ENCODE peak calls at places on chromosomes 6 and 20, in four cellular contexts. J, X, F and G are unnamed samples. For H3K27me3, the result is how much of the 10 kb centered on the place peaks cover.

GRCh38 chr6:156029296-156029985 is 573.8 kb upstream of the NOX3 start:
- DNase-seq in J (no peak), X (no peak), F (no peak), G (no peak)

GRCh38 chr6:33616913-33617312 is 4.2 kb upstream of the ITPR3 start:
- DNase-seq in F (no peak), J (no peak), X (no peak), G (no peak)

GRCh38 chr6:35044145-35044745 is 96.9 kb downstream of the TCP11 start:
- DNase-seq in X (peak), J (no peak), F (peak), G (no peak)

GRCh38 chr6:54074591-54075195 is 36.5 kb upstream of the MLIP start:
- DNase-seq in X (peak), F (peak), J (no peak), G (no peak)

GRCh38 chr6:33160728-33161323 is 31.4 kb downstream of the COL11A2 start:
- DNase-seq in J (no peak), X (no peak), F (peak), G (no peak)

GRCh38 chr6:108752733-108753392 is 95.4 kb upstream of the ARMC2 start:
- DNase-seq in J (no peak), X (no peak), F (no peak), G (no peak)

GRCh38 chr6:55886185-55886836 is 10.9 kb upstream of the BMP5 start:
- DNase-seq in J (no peak), F (peak), X (no peak), G (no peak)

GRCh38 chr20:61391185-61391584 is 139.1 kb downstream of the CDH4 start:
- DNase-seq in F (no peak), J (no peak), X (no peak), G (no peak)

GRCh38 chr6:75893058-75893775 is 144.2 kb downstream of the MYO6 start:
- DNase-seq in X (no peak), J (no peak), F (peak), G (peak)

GRCh38 chr6:152458648-152459047 is 178.5 kb downstream of the SYNE1 start:
- DNase-seq in X (no peak), J (no peak), F (no peak), G (no peak)

GRCh38 chr6:51349866-51350265 is 531.2 kb downstream of the TFAP2B start:
- DNase-seq in F (no peak), J (no peak), X (no peak), G (no peak)

GRCh38 chr6:149079911-149080501 is 237.5 kb upstream of the TAB2 start:
- DNase-seq in X (peak), J (peak), F (no peak), G (no peak)

GRCh38 chr6:41426438-41426851 is 91.0 kb downstream of the NCR2 start:
- DNase-seq in J (no peak), F (peak), X (no peak), G (no peak)

GRCh38 chr6:110731196-110731595 is 84.1 kb downstream of the CDK19 start:
- DNase-seq in F (no peak), J (no peak), X (no peak), G (no peak)

GRCh38 chr6:141265748-141266647 is 866.7 kb upstream of the GJE1 start:
- DNase-seq in F (peak), X (no peak), J (no peak), G (no peak)
- TF ChIP-seq CTCF in F (no peak), X (no peak), J (no peak), G (no peak)

GRCh38 chr6:28808383-28808782 is 115.4 kb downstream of the TRIM27 start:
- DNase-seq in F (no peak), J (no peak), X (no peak), G (no peak)
- H3K4me3 ChIP-seq in F (peak), J (no peak), X (no peak), G (no peak)

GRCh38 chr6:100487638-100488037 is 22.9 kb upstream of the SIM1 start:
- DNase-seq in X (no peak), J (no peak), F (no peak), G (no peak)

GRCh38 chr6:100490065-100490464 is 25.3 kb upstream of the SIM1 start:
- DNase-seq in X (no peak), F (no peak), J (no peak), G (no peak)

GRCh38 chr6:100491947-100492670 is 27.4 kb upstream of the SIM1 start:
- DNase-seq in X (no peak), J (no peak), F (no peak), G (no peak)

GRCh38 chr6:100488231-100488630 is 23.5 kb upstream of the SIM1 start:
- DNase-seq in F (no peak), X (no peak), J (no peak), G (no peak)

DNA sequence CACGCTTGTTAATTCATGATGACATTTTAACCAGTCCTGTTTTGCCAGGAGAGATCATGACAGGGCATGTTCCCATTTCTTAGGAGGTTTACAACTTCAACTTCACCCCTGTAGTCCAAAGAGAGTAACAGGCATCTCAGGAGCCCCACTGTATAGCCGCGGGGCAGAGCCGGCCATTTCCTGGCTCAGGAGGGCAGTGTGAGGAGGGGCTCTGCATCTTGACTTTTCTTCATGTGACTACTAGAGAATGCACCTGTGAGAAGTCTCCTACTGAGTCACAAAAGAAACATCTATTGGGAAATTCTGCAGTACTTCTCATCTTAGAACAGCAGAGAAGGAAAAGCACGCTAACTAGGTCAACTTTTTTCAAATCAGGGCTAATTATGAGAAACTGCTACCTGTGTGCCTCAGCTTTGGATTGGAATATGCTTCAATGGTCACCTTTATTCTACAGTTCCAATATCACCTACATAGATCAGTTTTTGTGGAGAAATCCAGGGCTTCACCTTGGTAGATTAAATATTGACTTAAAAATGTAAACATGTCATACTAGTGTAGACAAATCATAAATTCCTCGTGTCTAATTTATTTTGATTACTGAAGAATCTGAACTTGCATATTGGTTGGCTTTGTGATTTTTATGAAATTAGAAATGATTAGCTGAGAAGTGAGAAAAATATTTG is 28.6 kb upstream of the SIM1 start:
- DNase-seq in F (peak), J (no peak), X (no peak), G (peak)
- H3K27me3 ChIP-seq in F (under half), J (under half), X (under half), G (under half)

GRCh38 chr6:77021232-77021631 is 442.1 kb downstream of the HTR1B start:
- DNase-seq in X (no peak), J (no peak), F (no peak), G (no peak)
- TF ChIP-seq CTCF in X (no peak), J (no peak), F (no peak), G (no peak)

DNA sequence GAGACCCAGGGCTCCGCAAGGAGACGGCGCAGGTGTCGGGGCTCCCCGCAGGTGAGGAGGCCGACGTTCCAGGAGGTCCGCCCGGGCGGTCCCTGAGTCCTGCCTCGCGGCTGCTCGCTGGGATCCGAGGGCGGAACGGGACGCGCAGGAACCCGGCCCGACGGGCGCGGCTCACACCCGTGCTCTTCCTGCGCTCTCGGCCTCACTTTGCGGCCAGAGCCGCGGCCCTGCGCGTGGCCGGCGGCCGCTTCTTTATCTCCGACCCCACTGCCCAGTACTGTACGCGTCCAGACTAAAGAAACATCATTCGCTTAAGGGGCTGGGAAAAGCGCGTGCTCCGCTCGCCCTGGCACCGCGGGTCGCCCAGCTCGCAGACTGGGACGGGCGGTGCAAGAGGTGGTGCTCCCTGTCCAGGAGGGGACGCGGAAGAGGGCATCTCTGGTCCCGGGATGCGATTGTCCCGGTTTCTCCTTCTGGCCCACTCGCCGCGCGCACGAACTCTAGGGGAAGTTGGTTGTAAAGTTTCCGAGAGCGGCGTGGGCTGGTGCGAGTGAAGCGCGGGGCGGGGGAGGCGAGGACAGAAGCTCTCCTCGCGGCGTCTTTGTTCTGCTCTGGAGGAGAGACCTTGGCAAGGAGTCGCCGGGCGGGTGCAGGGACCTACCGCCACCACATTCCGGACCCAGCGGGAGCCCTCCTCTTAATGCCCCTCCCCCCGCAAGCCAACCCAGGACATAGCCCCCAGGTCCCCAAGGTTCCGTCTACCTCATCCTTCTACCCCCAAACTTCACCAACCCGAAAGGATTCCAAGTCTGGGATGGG is 70.9 kb downstream of the SOX4 start:
- DNase-seq in X (peak), F (peak), J (peak), G (no peak)
- H3K4me3 ChIP-seq in X (peak), F (peak), J (peak), G (peak)

GRCh38 chr20:25061103-25061799 is 3.3 kb upstream of the ACSS1 start:
- DNase-seq in X (no peak), F (no peak), J (no peak), G (no peak)
- H3K27me3 ChIP-seq in X (under half), F (half or more), J (under half), G (under half)

GRCh38 chr6:99425647-99426453 is 742 bp upstream of the PNISR start:
- DNase-seq in F (peak), J (peak), X (peak), G (peak)
- TF ChIP-seq CTCF in F (peak), J (no peak), X (peak), G (peak)

DNA sequence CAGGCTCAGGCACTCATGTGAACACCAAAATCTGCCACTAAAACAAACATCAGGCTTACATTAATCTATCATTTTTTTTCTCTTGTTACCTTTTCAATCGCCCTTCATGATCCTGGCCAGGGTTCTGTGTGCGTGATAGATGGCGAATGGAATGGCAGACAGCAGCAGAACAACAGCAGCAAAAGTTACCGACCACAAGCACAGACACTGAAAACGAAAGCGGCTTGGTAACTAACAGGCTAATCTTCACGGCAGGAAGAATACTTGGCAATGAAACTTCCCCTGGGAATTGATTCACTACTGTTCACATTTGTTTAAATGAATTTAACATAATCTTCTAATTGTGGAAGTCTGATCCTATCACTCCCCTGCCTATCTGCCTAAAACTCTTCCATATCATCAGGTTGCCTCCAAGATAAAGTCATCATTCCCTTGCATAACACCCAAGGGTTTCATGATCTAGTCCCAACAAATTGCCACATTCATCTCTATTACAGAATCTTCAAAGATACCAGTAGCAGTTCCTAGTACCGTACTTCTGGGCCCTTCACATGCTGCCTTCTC is 28.7 kb downstream of the PTPRK start:
- DNase-seq in X (peak), F (no peak), J (no peak), G (no peak)
- H3K4me3 ChIP-seq in X (peak), F (no peak), J (peak), G (no peak)

DNA sequence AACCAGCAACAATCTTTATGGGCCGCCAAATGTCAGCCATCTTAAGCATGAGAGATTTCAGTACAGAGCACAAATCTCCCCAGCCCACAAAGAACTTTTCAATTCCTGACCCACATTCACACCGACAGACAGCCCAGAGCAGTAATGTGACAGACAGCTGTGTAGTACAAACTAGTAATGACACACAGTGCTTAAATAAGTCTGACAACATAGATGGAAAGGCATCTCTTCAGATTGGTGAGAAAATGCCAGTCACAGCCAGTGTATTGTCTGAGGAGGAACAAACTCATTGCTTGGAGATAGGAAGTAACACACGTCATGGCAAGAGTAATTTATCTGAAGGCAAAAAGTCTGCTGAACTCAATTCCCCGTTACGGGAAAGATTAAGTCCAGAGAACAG is 36.0 kb downstream of the KIZ start:
- DNase-seq in J (no peak), F (no peak), X (no peak), G (no peak)
- H3K27me3 ChIP-seq in J (under half), F (under half), X (under half), G (under half)